ENCODE peak calls at places on chromosomes 3 and 15, in five cellular contexts. R, Y, I, U and N are unnamed samples.

GRCh38 chr3:24254649-24255048 is 240.0 kb downstream of the THRB start:
- DNase-seq in R (no peak), Y (no peak), I (no peak), U (no peak), N (no peak)

GRCh38 chr3:5071061-5071460 is 51.0 kb upstream of the ARL8B start:
- DNase-seq in R (no peak), Y (no peak), I (no peak), U (no peak), N (no peak)

GRCh38 chr3:194870394-194871110 is 184.9 kb downstream of the FAM43A start:
- DNase-seq in R (no peak), Y (no peak), I (peak), U (no peak), N (no peak)

GRCh38 chr3:196941846-196942225 is 492 bp downstream of the NCBP2 start:
- DNase-seq in R (no peak), Y (no peak), I (peak), U (peak), N (no peak)

GRCh38 chr15:43969802-43970375 is 143.1 kb downstream of the WDR76 start:
- DNase-seq in R (no peak), Y (no peak), I (no peak), U (no peak), N (no peak)

GRCh38 chr15:58842713-58843396 is 71.8 kb downstream of the MINDY2 start:
- DNase-seq in R (no peak), Y (no peak), I (no peak), U (no peak), N (no peak)

GRCh38 chr3:138923531-138923994 is 23.4 kb downstream of the FOXL2 start:
- DNase-seq in R (peak), Y (peak), I (peak), U (peak), N (peak)

GRCh38 chr3:183515968-183516851 is 39.3 kb downstream of the KLHL6 start:
- DNase-seq in R (no peak), Y (no peak), I (peak), U (no peak), N (no peak)

GRCh38 chr3:196932600-196932999 is 9.7 kb downstream of the NCBP2 start:
- DNase-seq in R (no peak), Y (no peak), I (no peak), U (no peak), N (no peak)

GRCh38 chr15:52002351-52002750 is 16.7 kb upstream of the MAPK6 start:
- DNase-seq in R (no peak), Y (no peak), I (no peak), U (no peak), N (no peak)

GRCh38 chr3:17032407-17033034 is 147.8 kb downstream of the PLCL2 start:
- DNase-seq in R (no peak), Y (no peak), I (no peak), U (peak), N (no peak)

GRCh38 chr15:88574646-88575045 is 28.2 kb upstream of the DET1 start:
- DNase-seq in R (no peak), Y (no peak), I (no peak), U (no peak), N (no peak)

GRCh38 chr3:32313723-32314473 is 75.4 kb downstream of the CMTM8 start:
- DNase-seq in R (no peak), Y (no peak), I (no peak), U (no peak), N (no peak)

GRCh38 chr3:71693641-71694040 is 31.6 kb downstream of the EIF4E3 start:
- DNase-seq in R (no peak), Y (no peak), I (no peak), U (no peak), N (no peak)

GRCh38 chr15:69730281-69731235 is 277.9 kb downstream of the RPLP1 start:
- DNase-seq in R (no peak), Y (no peak), I (no peak), U (no peak), N (no peak)

GRCh38 chr3:138034918-138035317 is 25.0 kb downstream of the CLDN18 start:
- DNase-seq in R (no peak), Y (no peak), I (no peak), U (no peak), N (no peak)

GRCh38 chr15:92801774-92802464 is 98.2 kb upstream of the CHD2 start:
- DNase-seq in R (peak), Y (no peak), I (peak), U (no peak), N (peak)

GRCh38 chr3:73681610-73682009 is 56.9 kb upstream of the PDZRN3 start:
- DNase-seq in R (no peak), Y (no peak), I (no peak), U (no peak), N (no peak)

GRCh38 chr15:62365795-62366442 is 200.8 kb upstream of the C2CD4B start:
- DNase-seq in R (no peak), Y (no peak), I (peak), U (no peak), N (no peak)

GRCh38 chr3:45986303-45986982 is 9.2 kb downstream of the FYCO1 start:
- DNase-seq in R (no peak), Y (no peak), I (no peak), U (peak), N (peak)

GRCh38 chr15:70273808-70274207 is 176.1 kb upstream of the TLE3 start:
- DNase-seq in R (no peak), Y (no peak), I (no peak), U (no peak), N (no peak)

GRCh38 chr3:71372911-71373637 is 210.5 kb downstream of the FOXP1 start:
- DNase-seq in R (no peak), Y (no peak), I (no peak), U (no peak), N (no peak)

GRCh38 chr3:104906001-104906639 is 460.6 kb upstream of the ALCAM start:
- DNase-seq in R (no peak), Y (no peak), I (no peak), U (no peak), N (no peak)

GRCh38 chr3:69819283-69819682 is 80.0 kb downstream of the MITF start:
- DNase-seq in R (no peak), Y (no peak), I (no peak), U (no peak), N (peak)

GRCh38 chr3:67531149-67532101 is 123.0 kb downstream of the SUCLG2 start:
- DNase-seq in R (no peak), Y (no peak), I (no peak), U (no peak), N (no peak)

GRCh38 chr15:60255390-60255789 is 142.4 kb downstream of the ANXA2 start:
- DNase-seq in R (no peak), Y (no peak), I (no peak), U (no peak), N (no peak)

DNA sequence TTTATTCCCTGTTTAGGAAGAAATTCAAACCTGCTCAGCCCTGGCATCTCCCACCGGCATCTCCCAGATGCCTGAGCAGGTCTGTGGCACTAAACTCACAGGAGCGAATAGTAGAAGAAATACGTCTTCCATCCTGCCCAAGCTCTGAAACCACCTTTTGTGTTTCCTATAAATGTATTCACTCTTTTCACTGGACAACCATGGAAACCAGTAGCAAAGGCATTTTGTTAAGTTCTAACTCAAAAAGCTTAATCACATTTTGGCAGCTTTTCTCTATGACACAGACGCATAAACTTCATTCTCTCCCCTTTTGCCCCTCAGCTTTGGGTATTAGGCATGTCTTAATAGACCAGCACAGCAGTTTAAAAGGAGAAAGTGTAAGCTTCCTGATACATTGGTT is 24.5 kb upstream of the ARNT2 start:
- DNase-seq in R (no peak), Y (no peak), I (no peak), U (no peak), N (no peak)
- H3K27ac ChIP-seq in R (no peak), Y (no peak), I (no peak), U (no peak), N (no peak)

DNA sequence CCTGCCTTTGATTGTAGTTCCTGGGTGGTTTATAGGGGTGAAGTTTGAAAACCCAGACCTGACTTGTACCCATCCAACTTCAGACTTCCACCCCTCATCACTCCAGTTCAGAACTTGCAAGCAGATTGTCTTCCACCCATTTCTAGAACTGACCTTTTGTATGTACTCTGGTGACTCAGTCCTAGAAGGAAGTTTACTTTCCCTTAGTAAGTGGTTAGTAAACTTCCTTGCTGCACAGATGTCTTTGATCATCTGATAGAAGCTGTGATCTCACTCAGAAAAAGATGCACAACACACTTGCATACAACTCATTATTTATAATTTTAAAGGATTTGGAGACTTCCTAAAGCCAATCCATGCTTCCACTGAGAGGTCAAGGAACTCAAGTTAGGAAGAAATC is 368.0 kb downstream of the MFSD1 start:
- DNase-seq in R (no peak), Y (no peak), I (no peak), U (peak), N (no peak)
- TF ChIP-seq POLR2A in R (no peak), Y (no peak), I (no peak), U (no peak), N (no peak)

DNA sequence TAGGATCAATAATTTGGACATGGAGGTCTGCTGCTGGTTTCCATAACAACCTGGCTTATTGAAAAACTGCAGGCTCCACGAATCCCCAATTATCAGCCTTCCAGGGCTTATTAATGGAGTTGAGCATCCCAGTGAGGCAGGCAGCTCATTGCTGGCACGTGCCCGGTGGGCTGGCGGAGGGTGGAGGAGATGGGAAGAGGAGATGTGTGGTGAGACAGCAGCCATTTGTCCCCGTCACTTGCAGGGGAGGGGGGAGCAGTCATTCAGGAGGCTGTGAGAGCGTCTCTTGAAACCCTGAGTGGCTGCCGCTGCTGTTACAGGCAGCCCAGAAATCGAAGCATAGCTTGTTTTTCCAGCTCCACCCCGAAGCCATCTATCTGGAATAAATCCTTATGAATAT is 70.6 kb downstream of the GAP43 start:
- DNase-seq in R (no peak), Y (no peak), I (no peak), U (no peak), N (no peak)
- TF ChIP-seq EP300 in R (no peak), Y (no peak), I (no peak), U (no peak), N (no peak)

DNA sequence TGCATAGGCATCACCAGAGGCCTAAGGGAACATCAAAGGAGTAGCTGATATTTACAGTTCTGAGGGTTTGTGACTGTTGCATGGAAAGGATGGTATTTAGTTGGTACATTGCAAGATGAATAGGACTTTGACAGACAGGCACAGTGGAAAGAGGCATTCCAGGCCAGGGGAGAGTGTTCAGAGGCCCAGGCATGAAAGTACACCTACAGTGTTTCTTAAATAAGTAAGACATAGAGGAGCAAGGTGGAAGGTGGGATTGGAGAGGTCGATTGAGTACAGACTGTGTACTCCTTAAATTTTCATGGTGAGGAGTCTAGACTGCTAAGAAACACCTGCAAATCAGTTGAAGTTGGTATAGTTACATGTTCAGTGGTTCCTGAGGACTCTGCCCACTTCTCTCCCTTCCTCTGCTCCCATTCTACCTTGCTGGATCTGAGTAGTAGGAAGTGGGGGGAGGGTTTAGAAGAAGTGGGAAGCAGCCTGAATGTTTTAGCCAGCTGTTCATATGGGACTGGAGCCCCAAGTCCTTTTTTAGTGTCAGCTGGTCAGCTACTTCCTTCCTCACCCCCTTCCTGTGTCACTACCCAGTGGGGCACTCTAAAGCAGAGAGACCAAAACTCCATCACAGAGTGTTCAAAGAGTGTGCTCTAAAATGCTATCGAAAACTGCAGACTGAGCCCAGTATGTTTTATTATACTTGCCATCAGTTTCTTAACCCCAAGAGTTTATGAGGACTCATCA is 14.0 kb downstream of the KLHL18 start:
- DNase-seq in R (no peak), Y (no peak), I (no peak), U (no peak), N (no peak)
- H3K27ac ChIP-seq in R (no peak), Y (no peak), I (no peak), U (no peak), N (no peak)

GRCh38 chr3:12829886-12830784 is 11.2 kb downstream of the RPL32 start:
- DNase-seq in R (no peak), Y (no peak), I (no peak), U (no peak), N (no peak)
- TF ChIP-seq POLR2A in R (no peak), Y (no peak), I (no peak), U (no peak), N (no peak)

GRCh38 chr15:74540761-74541493 is at the start of gene ARID3B:
- DNase-seq in R (peak), Y (peak), I (peak), U (peak), N (peak)
- TF ChIP-seq EP300 in R (peak), Y (no peak), I (no peak), U (no peak), N (no peak)

GRCh38 chr3:179615458-179616173 is 11.0 kb downstream of the NDUFB5 start:
- DNase-seq in R (no peak), Y (no peak), I (no peak), U (no peak), N (no peak)

GRCh38 chr3:179608931-179609720 is 4.5 kb downstream of the NDUFB5 start:
- DNase-seq in R (no peak), Y (no peak), I (no peak), U (no peak), N (no peak)

GRCh38 chr3:179610066-179610465 is 5.5 kb downstream of the NDUFB5 start:
- DNase-seq in R (no peak), Y (no peak), I (no peak), U (no peak), N (no peak)

DNA sequence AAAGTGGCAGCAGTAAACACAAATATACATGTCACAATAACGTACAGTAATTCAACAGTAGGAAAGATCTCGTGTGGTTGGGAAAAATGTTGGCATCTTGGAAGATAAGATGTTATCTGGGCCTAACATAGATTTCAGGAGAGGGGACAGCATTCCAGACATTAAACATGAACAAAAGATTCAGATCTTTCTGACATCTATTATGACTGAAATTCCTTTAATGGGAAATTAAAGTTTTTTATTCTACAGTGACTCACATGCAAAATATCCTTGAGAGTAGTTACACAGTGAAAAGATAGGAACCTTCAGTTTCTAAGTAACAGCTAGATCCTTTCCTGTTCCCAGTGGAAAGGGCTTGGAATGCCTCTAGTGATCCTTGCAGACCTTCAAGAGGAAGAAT is 9.2 kb downstream of the NDUFB5 start:
- DNase-seq in R (no peak), Y (no peak), I (no peak), U (no peak), N (no peak)
- H3K27ac ChIP-seq in R (no peak), Y (no peak), I (no peak), U (no peak), N (no peak)

GRCh38 chr3:142159083-142159740 is 9.9 kb upstream of the TFDP2 start:
- DNase-seq in R (no peak), Y (no peak), I (no peak), U (no peak), N (no peak)

GRCh38 chr3:142168514-142168913 is 19.2 kb upstream of the TFDP2 start:
- DNase-seq in R (no peak), Y (no peak), I (no peak), U (no peak), N (no peak)

DNA sequence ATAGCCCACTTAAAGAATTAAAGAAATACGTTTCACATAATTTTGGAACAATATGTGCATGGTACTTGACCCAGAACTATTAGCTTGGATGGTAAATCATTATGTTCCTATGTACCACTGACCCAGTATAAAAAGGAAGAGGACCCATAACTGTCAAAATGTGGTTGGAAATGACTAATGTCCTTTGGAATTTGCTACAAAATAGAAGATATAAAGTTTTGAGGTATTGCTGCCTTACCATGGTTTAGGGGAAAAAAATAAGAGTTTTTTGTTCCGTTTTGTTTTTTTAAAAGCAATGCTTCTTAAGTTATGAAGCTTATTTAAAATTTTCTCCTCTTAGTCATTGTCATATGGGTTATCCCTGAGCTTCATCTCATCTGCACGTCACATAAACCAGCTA is 15.8 kb upstream of the TFDP2 start:
- DNase-seq in R (no peak), Y (no peak), I (no peak), U (no peak), N (no peak)
- TF ChIP-seq POLR2A in R (no peak), Y (no peak), I (no peak), U (no peak), N (no peak)

GRCh38 chr15:41791970-41792637 is 17.8 kb downstream of the MAPKBP1 start:
- DNase-seq in R (no peak), Y (no peak), I (no peak), U (no peak), N (no peak)

GRCh38 chr15:41790169-41790568 is 15.9 kb downstream of the MAPKBP1 start:
- DNase-seq in R (no peak), Y (no peak), I (no peak), U (no peak), N (no peak)

GRCh38 chr15:41791547-41791937 is 17.3 kb downstream of the MAPKBP1 start:
- DNase-seq in R (no peak), Y (no peak), I (no peak), U (no peak), N (no peak)

GRCh38 chr15:41789662-41790061 is 15.4 kb downstream of the MAPKBP1 start:
- DNase-seq in R (no peak), Y (no peak), I (no peak), U (no peak), N (no peak)

GRCh38 chr15:41790756-41791546 is 16.7 kb downstream of the MAPKBP1 start:
- DNase-seq in R (no peak), Y (no peak), I (no peak), U (no peak), N (no peak)
- TF ChIP-seq EP300 in R (no peak), Y (no peak), I (no peak), U (no peak), N (no peak)